ENCODE peak calls at places on chromosomes 6 and 20, in eight cellular contexts. One of them, this sample, is unnamed.
A peak's percentile ranks its signal among the peaks of the same experiment; 100 is the strongest.

GRCh38 chr6:3005077-3005476 is 5.4 kb downstream of the NQO2 start:
- DNase-seq in heart right ventricle: no peak
- DNase-seq in thoracic aorta: no peak
- DNase-seq in fibroblast of lung: no peak
- DNase-seq in GM23248: no peak
- DNase-seq in pancreas: no peak
- DNase-seq in effector memory CD4-positive, alpha-beta T cell: no peak
- DNase-seq in adrenal gland: no peak
- DNase-seq in this sample: no peak

GRCh38 chr6:103409475-103409874 is 1450.2 kb downstream of the HACE1 start:
- DNase-seq in heart right ventricle: no peak
- DNase-seq in thoracic aorta: no peak
- DNase-seq in fibroblast of lung: no peak
- DNase-seq in GM23248: no peak
- DNase-seq in pancreas: no peak
- DNase-seq in effector memory CD4-positive, alpha-beta T cell: no peak
- DNase-seq in adrenal gland: no peak
- DNase-seq in this sample: no peak

GRCh38 chr6:35050291-35050987 is 90.7 kb downstream of the TCP11 start:
- DNase-seq in heart right ventricle: no peak
- DNase-seq in thoracic aorta: no peak
- DNase-seq in fibroblast of lung: no peak
- DNase-seq in GM23248: no peak
- DNase-seq in pancreas: no peak
- DNase-seq in effector memory CD4-positive, alpha-beta T cell: no peak
- DNase-seq in adrenal gland: no peak
- DNase-seq in this sample: no peak

GRCh38 chr6:148565931-148566663 is 180.7 kb upstream of the UST start:
- DNase-seq in heart right ventricle: no peak
- DNase-seq in thoracic aorta: no peak
- DNase-seq in fibroblast of lung: peak; percentile 85
- DNase-seq in GM23248: peak; percentile 97
- DNase-seq in pancreas: no peak
- DNase-seq in effector memory CD4-positive, alpha-beta T cell: no peak
- DNase-seq in adrenal gland: no peak
- DNase-seq in this sample: no peak

GRCh38 chr6:89970609-89971337 is 76.5 kb downstream of the GJA10 start:
- DNase-seq in heart right ventricle: peak; percentile 48
- DNase-seq in thoracic aorta: no peak
- DNase-seq in fibroblast of lung: peak; percentile 78
- DNase-seq in GM23248: peak; percentile 87
- DNase-seq in pancreas: peak; percentile 47
- DNase-seq in effector memory CD4-positive, alpha-beta T cell: no peak
- DNase-seq in adrenal gland: peak; percentile 37
- DNase-seq in this sample: peak; percentile 42

GRCh38 chr6:3287308-3287707 is 28.6 kb downstream of the PSMG4 start:
- DNase-seq in heart right ventricle: no peak
- DNase-seq in thoracic aorta: no peak
- DNase-seq in fibroblast of lung: no peak
- DNase-seq in GM23248: no peak
- DNase-seq in pancreas: no peak
- DNase-seq in effector memory CD4-positive, alpha-beta T cell: no peak
- DNase-seq in adrenal gland: no peak
- DNase-seq in this sample: no peak

GRCh38 chr20:25369529-25369928 is 21.1 kb downstream of the ABHD12 start:
- DNase-seq in heart right ventricle: no peak
- DNase-seq in thoracic aorta: no peak
- DNase-seq in fibroblast of lung: no peak
- DNase-seq in GM23248: no peak
- DNase-seq in pancreas: no peak
- DNase-seq in effector memory CD4-positive, alpha-beta T cell: no peak
- DNase-seq in adrenal gland: no peak
- DNase-seq in this sample: no peak

GRCh38 chr6:99745651-99746050 is 139.0 kb downstream of the PRDM13 start:
- DNase-seq in heart right ventricle: no peak
- DNase-seq in thoracic aorta: no peak
- DNase-seq in fibroblast of lung: no peak
- DNase-seq in GM23248: peak; percentile 35
- DNase-seq in pancreas: no peak
- DNase-seq in effector memory CD4-positive, alpha-beta T cell: no peak
- DNase-seq in adrenal gland: no peak
- DNase-seq in this sample: no peak

GRCh38 chr6:62391358-62391757 is 105.3 kb upstream of the KHDRBS2 start:
- DNase-seq in heart right ventricle: no peak
- DNase-seq in thoracic aorta: no peak
- DNase-seq in fibroblast of lung: no peak
- DNase-seq in GM23248: no peak
- DNase-seq in pancreas: no peak
- DNase-seq in effector memory CD4-positive, alpha-beta T cell: no peak
- DNase-seq in adrenal gland: no peak
- DNase-seq in this sample: no peak

GRCh38 chr6:11386323-11386722 is 151.2 kb upstream of the TMEM170B start:
- DNase-seq in heart right ventricle: no peak
- DNase-seq in thoracic aorta: no peak
- DNase-seq in fibroblast of lung: no peak
- DNase-seq in GM23248: no peak
- DNase-seq in pancreas: no peak
- DNase-seq in effector memory CD4-positive, alpha-beta T cell: no peak
- DNase-seq in adrenal gland: no peak
- DNase-seq in this sample: no peak

GRCh38 chr20:35601990-35602389 is 13.6 kb upstream of the SPAG4 start:
- DNase-seq in heart right ventricle: no peak
- DNase-seq in thoracic aorta: no peak
- DNase-seq in fibroblast of lung: no peak
- DNase-seq in GM23248: no peak
- DNase-seq in pancreas: no peak
- DNase-seq in effector memory CD4-positive, alpha-beta T cell: no peak
- DNase-seq in adrenal gland: no peak
- DNase-seq in this sample: no peak

GRCh38 chr6:32194825-32195651 is 2.6 kb upstream of the GPSM3 start:
- DNase-seq in heart right ventricle: peak; percentile 59
- DNase-seq in thoracic aorta: no peak
- DNase-seq in fibroblast of lung: peak; percentile 73
- DNase-seq in GM23248: peak; percentile 82
- DNase-seq in pancreas: peak; percentile 61
- DNase-seq in effector memory CD4-positive, alpha-beta T cell: no peak
- DNase-seq in adrenal gland: no peak
- DNase-seq in this sample: peak; percentile 53

GRCh38 chr6:155014715-155015300 is 19.7 kb downstream of the TIAM2 start:
- DNase-seq in heart right ventricle: no peak
- DNase-seq in thoracic aorta: no peak
- DNase-seq in fibroblast of lung: no peak
- DNase-seq in GM23248: no peak
- DNase-seq in pancreas: no peak
- DNase-seq in effector memory CD4-positive, alpha-beta T cell: no peak
- DNase-seq in adrenal gland: no peak
- DNase-seq in this sample: no peak

GRCh38 chr6:1780468-1780867 is 170.8 kb downstream of the FOXC1 start:
- DNase-seq in heart right ventricle: no peak
- DNase-seq in thoracic aorta: no peak
- DNase-seq in fibroblast of lung: no peak
- DNase-seq in GM23248: no peak
- DNase-seq in pancreas: no peak
- DNase-seq in effector memory CD4-positive, alpha-beta T cell: no peak
- DNase-seq in adrenal gland: no peak
- DNase-seq in this sample: no peak

GRCh38 chr6:1777921-1778692 is 168.4 kb downstream of the FOXC1 start:
- DNase-seq in heart right ventricle: no peak
- DNase-seq in thoracic aorta: no peak
- DNase-seq in fibroblast of lung: no peak
- DNase-seq in GM23248: no peak
- DNase-seq in pancreas: no peak
- DNase-seq in effector memory CD4-positive, alpha-beta T cell: no peak
- DNase-seq in adrenal gland: no peak
- DNase-seq in this sample: no peak

GRCh38 chr6:1786455-1787108 is 176.9 kb downstream of the FOXC1 start:
- DNase-seq in heart right ventricle: no peak
- DNase-seq in thoracic aorta: no peak
- DNase-seq in fibroblast of lung: no peak
- DNase-seq in GM23248: no peak
- DNase-seq in pancreas: no peak
- DNase-seq in effector memory CD4-positive, alpha-beta T cell: no peak
- DNase-seq in adrenal gland: no peak
- DNase-seq in this sample: no peak

GRCh38 chr6:1778693-1779235 is 169.0 kb downstream of the FOXC1 start:
- DNase-seq in heart right ventricle: peak; percentile 27
- DNase-seq in thoracic aorta: no peak
- DNase-seq in fibroblast of lung: no peak
- DNase-seq in GM23248: no peak
- DNase-seq in pancreas: no peak
- DNase-seq in effector memory CD4-positive, alpha-beta T cell: no peak
- DNase-seq in adrenal gland: no peak
- DNase-seq in this sample: no peak

GRCh38 chr6:1781152-1781848 is 171.6 kb downstream of the FOXC1 start:
- DNase-seq in heart right ventricle: no peak
- DNase-seq in thoracic aorta: no peak
- DNase-seq in fibroblast of lung: no peak
- DNase-seq in GM23248: peak; percentile 5
- DNase-seq in pancreas: no peak
- DNase-seq in effector memory CD4-positive, alpha-beta T cell: no peak
- DNase-seq in adrenal gland: no peak
- DNase-seq in this sample: no peak
- H3K4me3 ChIP-seq in heart right ventricle: no peak overlapping the region
- H3K4me3 ChIP-seq in thoracic aorta: no peak overlapping the region
- H3K4me3 ChIP-seq in fibroblast of lung: no peak overlapping the region
- H3K4me3 ChIP-seq in GM23248: no peak overlapping the region
- H3K4me3 ChIP-seq in pancreas: no peak overlapping the region
- H3K4me3 ChIP-seq in effector memory CD4-positive, alpha-beta T cell: no peak overlapping the region
- H3K4me3 ChIP-seq in adrenal gland: no peak overlapping the region
- H3K4me3 ChIP-seq in this sample: no peak overlapping the region

GRCh38 chr6:170523256-170524187 is 29.6 kb downstream of the PSMB1 start:
- DNase-seq in heart right ventricle: peak; percentile 19
- DNase-seq in thoracic aorta: no peak
- DNase-seq in fibroblast of lung: no peak
- DNase-seq in GM23248: no peak
- DNase-seq in pancreas: no peak
- DNase-seq in effector memory CD4-positive, alpha-beta T cell: no peak
- DNase-seq in adrenal gland: no peak
- DNase-seq in this sample: no peak

GRCh38 chr6:170524188-170524535 is 28.9 kb downstream of the PSMB1 start:
- DNase-seq in heart right ventricle: peak; percentile 55
- DNase-seq in thoracic aorta: no peak
- DNase-seq in fibroblast of lung: no peak
- DNase-seq in GM23248: no peak
- DNase-seq in pancreas: no peak
- DNase-seq in effector memory CD4-positive, alpha-beta T cell: no peak
- DNase-seq in adrenal gland: no peak
- DNase-seq in this sample: no peak

GRCh38 chr6:170516783-170517616 is 36.1 kb downstream of the PSMB1 start:
- DNase-seq in heart right ventricle: peak; percentile 15
- DNase-seq in thoracic aorta: no peak
- DNase-seq in fibroblast of lung: peak; percentile 81
- DNase-seq in GM23248: peak; percentile 87
- DNase-seq in pancreas: peak; percentile 56
- DNase-seq in effector memory CD4-positive, alpha-beta T cell: peak; percentile 7
- DNase-seq in adrenal gland: peak; percentile 26
- DNase-seq in this sample: peak; percentile 72

GRCh38 chr6:170525795-170526194 is 27.3 kb downstream of the PSMB1 start:
- DNase-seq in heart right ventricle: no peak
- DNase-seq in thoracic aorta: no peak
- DNase-seq in fibroblast of lung: no peak
- DNase-seq in GM23248: no peak
- DNase-seq in pancreas: no peak
- DNase-seq in effector memory CD4-positive, alpha-beta T cell: no peak
- DNase-seq in adrenal gland: no peak
- DNase-seq in this sample: peak; percentile 90

GRCh38 chr6:170522565-170523183 is 30.4 kb downstream of the PSMB1 start:
- DNase-seq in heart right ventricle: no peak
- DNase-seq in thoracic aorta: no peak
- DNase-seq in fibroblast of lung: peak; percentile 11
- DNase-seq in GM23248: peak; percentile 34
- DNase-seq in pancreas: no peak
- DNase-seq in effector memory CD4-positive, alpha-beta T cell: no peak
- DNase-seq in adrenal gland: no peak
- DNase-seq in this sample: no peak
- H3K4me1 ChIP-seq in heart right ventricle: peaks cover 30% of the 10 kb centered on the region
- H3K4me1 ChIP-seq in thoracic aorta: no peaks in the 10 kb centered on the region
- H3K4me1 ChIP-seq in fibroblast of lung: no peaks in the 10 kb centered on the region
- H3K4me1 ChIP-seq in GM23248: no peaks in the 10 kb centered on the region
- H3K4me1 ChIP-seq in pancreas: no peaks in the 10 kb centered on the region
- H3K4me1 ChIP-seq in effector memory CD4-positive, alpha-beta T cell: no peaks in the 10 kb centered on the region
- H3K4me1 ChIP-seq in adrenal gland: no peaks in the 10 kb centered on the region
- H3K4me1 ChIP-seq in this sample: peaks cover 17% of the 10 kb centered on the region

DNA sequence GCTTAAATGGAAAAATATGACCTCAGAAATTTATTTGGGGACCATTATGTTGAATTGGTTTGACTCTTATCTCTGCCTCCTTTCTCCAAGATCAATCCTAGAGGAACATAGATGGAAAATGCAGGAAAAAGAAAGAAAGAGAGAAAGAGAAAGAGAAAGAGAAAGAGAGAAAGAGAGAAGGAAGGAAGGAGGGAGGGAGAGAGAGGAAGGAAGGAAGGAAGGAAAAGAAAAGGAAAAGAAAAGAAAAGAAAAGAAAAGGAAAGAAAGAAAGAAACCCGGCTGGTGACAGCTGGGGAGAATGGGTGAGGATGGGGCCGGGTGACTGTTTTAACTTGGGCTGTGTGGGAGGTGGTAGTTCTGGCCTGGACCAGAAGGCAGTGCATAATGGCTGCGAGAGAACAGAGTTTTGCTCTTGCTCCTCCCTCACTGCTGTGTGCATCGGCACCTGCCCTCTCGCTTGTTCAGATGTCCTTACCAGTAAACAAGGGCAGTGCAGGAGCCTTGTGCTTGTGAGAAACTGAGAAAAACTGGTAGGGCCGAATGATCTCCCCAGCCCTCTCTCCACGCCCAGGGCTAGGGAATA is 24.7 kb downstream of the GLO1 start:
- DNase-seq in heart right ventricle: no peak
- DNase-seq in thoracic aorta: no peak
- DNase-seq in fibroblast of lung: no peak
- DNase-seq in GM23248: no peak
- DNase-seq in pancreas: no peak
- DNase-seq in effector memory CD4-positive, alpha-beta T cell: no peak
- DNase-seq in adrenal gland: no peak
- DNase-seq in this sample: no peak
- H3K36me3 ChIP-seq in heart right ventricle: peaks cover 82% of the 10 kb centered on the region
- H3K36me3 ChIP-seq in thoracic aorta: peaks cover 10% of the 10 kb centered on the region
- H3K36me3 ChIP-seq in fibroblast of lung: no peaks in the 10 kb centered on the region
- H3K36me3 ChIP-seq in GM23248: peaks cover 27% of the 10 kb centered on the region
- H3K36me3 ChIP-seq in pancreas: no peaks in the 10 kb centered on the region
- H3K36me3 ChIP-seq in effector memory CD4-positive, alpha-beta T cell: peaks cover 15% of the 10 kb centered on the region
- H3K36me3 ChIP-seq in adrenal gland: peaks cover 15% of the 10 kb centered on the region
- H3K36me3 ChIP-seq in this sample: peaks cover 60% of the 10 kb centered on the region

DNA sequence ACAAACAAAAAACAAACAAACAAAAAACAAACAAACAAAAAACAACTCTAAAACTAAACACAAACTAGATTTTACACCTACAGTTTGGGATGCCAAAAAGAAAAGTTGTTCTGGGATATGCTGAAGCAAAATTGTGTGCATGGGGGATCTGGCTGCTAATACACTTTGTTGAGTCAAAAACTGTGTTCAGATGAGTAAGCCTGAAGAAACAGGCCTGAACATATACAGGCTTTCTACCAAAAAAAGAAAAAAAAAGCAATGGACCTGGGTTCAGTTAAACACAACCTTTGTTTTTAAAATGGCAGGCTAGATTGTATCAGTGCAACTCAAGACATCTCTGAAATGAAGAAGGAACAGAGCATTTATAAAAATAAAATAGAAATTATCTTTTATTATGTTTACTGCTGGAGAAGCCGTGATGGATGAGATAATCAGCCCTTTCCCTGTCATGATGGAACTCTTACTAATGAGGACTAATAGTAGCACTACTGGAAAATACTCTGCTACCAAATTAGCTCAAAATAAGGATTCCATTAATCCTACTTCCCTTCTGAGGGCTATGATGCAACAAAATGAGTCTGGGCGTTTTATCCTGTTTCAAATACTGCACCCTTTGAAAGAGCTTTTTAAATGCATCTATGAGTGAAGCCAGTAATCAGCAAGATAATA is 59.5 kb upstream of the CARMIL1 start:
- DNase-seq in heart right ventricle: no peak
- DNase-seq in thoracic aorta: no peak
- DNase-seq in fibroblast of lung: no peak
- DNase-seq in GM23248: peak; percentile 45
- DNase-seq in pancreas: no peak
- DNase-seq in effector memory CD4-positive, alpha-beta T cell: no peak
- DNase-seq in adrenal gland: no peak
- DNase-seq in this sample: no peak
- H3K4me3 ChIP-seq in heart right ventricle: no peak overlapping the region
- H3K4me3 ChIP-seq in thoracic aorta: no peak overlapping the region
- H3K4me3 ChIP-seq in fibroblast of lung: no peak overlapping the region
- H3K4me3 ChIP-seq in GM23248: no peak overlapping the region
- H3K4me3 ChIP-seq in pancreas: no peak overlapping the region
- H3K4me3 ChIP-seq in effector memory CD4-positive, alpha-beta T cell: no peak overlapping the region
- H3K4me3 ChIP-seq in adrenal gland: no peak overlapping the region
- H3K4me3 ChIP-seq in this sample: no peak overlapping the region